ENCODE peak calls at places on chromosome 6, in four cellular contexts. One of them, this sample, is unnamed.

GRCh38 chr6:137233561-137234504 is 14.6 kb upstream of the IFNGR1 start:
- DNase-seq in nephron progenitor cell: no peak
- DNase-seq in astrocyte of the spinal cord: peak
- DNase-seq in left colon: peak
- DNase-seq in this sample: peak

GRCh38 chr6:73657201-73657600 is 3.4 kb upstream of the SLC17A5 start:
- DNase-seq in nephron progenitor cell: no peak
- DNase-seq in left colon: no peak
- DNase-seq in astrocyte of the spinal cord: no peak
- DNase-seq in this sample: no peak

GRCh38 chr6:41936073-41936837 is 5.4 kb downstream of the CCND3 start:
- DNase-seq in left colon: peak
- DNase-seq in astrocyte of the spinal cord: peak
- DNase-seq in nephron progenitor cell: peak
- DNase-seq in this sample: peak

GRCh38 chr6:80287112-80287511 is 180.6 kb downstream of the BCKDHB start:
- DNase-seq in astrocyte of the spinal cord: no peak
- DNase-seq in nephron progenitor cell: no peak
- DNase-seq in left colon: no peak
- DNase-seq in this sample: no peak

GRCh38 chr6:116971959-116972358 is 94.9 kb downstream of the RFX6 start:
- DNase-seq in astrocyte of the spinal cord: peak
- DNase-seq in nephron progenitor cell: peak
- DNase-seq in left colon: no peak
- DNase-seq in this sample: peak

GRCh38 chr6:64010646-64011045 is 375.0 kb downstream of the PHF3 start:
- DNase-seq in astrocyte of the spinal cord: no peak
- DNase-seq in left colon: no peak
- DNase-seq in nephron progenitor cell: no peak
- DNase-seq in this sample: no peak

GRCh38 chr6:163554663-163555062 is 140.1 kb downstream of the QKI start:
- DNase-seq in left colon: no peak
- DNase-seq in astrocyte of the spinal cord: peak
- DNase-seq in nephron progenitor cell: peak
- DNase-seq in this sample: peak

GRCh38 chr6:106199998-106200397 is 113.9 kb downstream of the PRDM1 start:
- DNase-seq in left colon: no peak
- DNase-seq in astrocyte of the spinal cord: peak
- DNase-seq in nephron progenitor cell: no peak
- DNase-seq in this sample: peak

GRCh38 chr6:43669050-43669921 is 18.3 kb downstream of the MRPS18A start:
- DNase-seq in left colon: peak
- DNase-seq in nephron progenitor cell: no peak
- DNase-seq in astrocyte of the spinal cord: peak
- DNase-seq in this sample: peak

GRCh38 chr6:145733770-145734169 is 1.6 kb downstream of the EPM2A start:
- DNase-seq in astrocyte of the spinal cord: no peak
- DNase-seq in left colon: no peak
- DNase-seq in nephron progenitor cell: no peak
- DNase-seq in this sample: no peak

GRCh38 chr6:43836507-43836906 is 66.5 kb downstream of the VEGFA start:
- DNase-seq in left colon: no peak
- DNase-seq in nephron progenitor cell: no peak
- DNase-seq in astrocyte of the spinal cord: no peak
- DNase-seq in this sample: peak

GRCh38 chr6:166307981-166308768 is at the start of gene PRR18:
- DNase-seq in astrocyte of the spinal cord: no peak
- DNase-seq in left colon: no peak
- DNase-seq in nephron progenitor cell: peak
- DNase-seq in this sample: no peak

GRCh38 chr6:14200047-14200446 is 82.5 kb downstream of the CD83 start:
- DNase-seq in nephron progenitor cell: no peak
- DNase-seq in left colon: no peak
- DNase-seq in astrocyte of the spinal cord: peak
- DNase-seq in this sample: no peak

GRCh38 chr6:14966111-14966901 is 279.6 kb upstream of the JARID2 start:
- DNase-seq in nephron progenitor cell: peak
- DNase-seq in astrocyte of the spinal cord: no peak
- DNase-seq in left colon: no peak
- DNase-seq in this sample: peak

GRCh38 chr6:165659945-165660862 is 2.8 kb downstream of the PDE10A start:
- DNase-seq in astrocyte of the spinal cord: no peak
- DNase-seq in left colon: no peak
- DNase-seq in nephron progenitor cell: peak
- DNase-seq in this sample: no peak

GRCh38 chr6:6495851-6496250 is 92.7 kb upstream of the LY86 start:
- DNase-seq in astrocyte of the spinal cord: no peak
- DNase-seq in left colon: no peak
- DNase-seq in nephron progenitor cell: no peak
- DNase-seq in this sample: no peak

GRCh38 chr6:161788531-161788930 is 514.7 kb upstream of the AGPAT4 start:
- DNase-seq in left colon: no peak
- DNase-seq in astrocyte of the spinal cord: no peak
- DNase-seq in nephron progenitor cell: no peak
- DNase-seq in this sample: no peak

GRCh38 chr6:93420163-93420806 is 926 bp upstream of the EPHA7 start:
- DNase-seq in left colon: no peak
- DNase-seq in astrocyte of the spinal cord: no peak
- DNase-seq in nephron progenitor cell: no peak
- DNase-seq in this sample: no peak

GRCh38 chr6:128491041-128491642 is 29.3 kb downstream of the PTPRK start:
- DNase-seq in astrocyte of the spinal cord: peak
- DNase-seq in nephron progenitor cell: no peak
- DNase-seq in left colon: no peak
- DNase-seq in this sample: no peak

This sample was measured in AG08396.